ENCODE peak calls at places on chromosome 3, in seven cellular contexts. Z, F, P, R, B, K and S are unnamed samples.

GRCh38 chr3:141368062-141368924 is at the start of gene ZBTB38:
- DNase-seq in B (peak), P (peak), Z (peak), K (peak), F (peak), R (peak), S (peak)

GRCh38 chr3:107938128-107938527 is 152.7 kb downstream of the CD47 start:
- DNase-seq in K (no peak), R (peak), F (peak), B (peak), Z (peak), P (no peak), S (peak)

GRCh38 chr3:165529451-165529850 is 307.8 kb downstream of the BCHE start:
- DNase-seq in B (no peak), Z (no peak), R (no peak), F (no peak), K (no peak), P (no peak), S (no peak)

GRCh38 chr3:48682786-48683185 is 2.9 kb downstream of the NCKIPSD start:
- DNase-seq in K (no peak), R (no peak), F (no peak), Z (no peak), B (no peak), P (no peak), S (no peak)

GRCh38 chr3:38131621-38132369 is 5.1 kb downstream of the ACAA1 start:
- DNase-seq in Z (peak), B (peak), F (peak), K (peak), R (peak), P (peak), S (peak)

GRCh38 chr3:73408597-73408996 is 216.1 kb downstream of the PDZRN3 start:
- DNase-seq in K (no peak), R (no peak), Z (no peak), F (no peak), B (no peak), P (no peak), S (no peak)

GRCh38 chr3:147655236-147655635 is 246.1 kb downstream of the ZIC1 start:
- DNase-seq in P (no peak), R (no peak), B (no peak), Z (no peak), K (no peak), F (no peak), S (no peak)

GRCh38 chr3:57109437-57110199 is 49.2 kb downstream of the SPATA12 start:
- DNase-seq in R (no peak), B (peak), P (no peak), K (no peak), Z (no peak), F (no peak), S (no peak)

GRCh38 chr3:186931487-186932280 is 1.4 kb downstream of the ST6GAL1 start:
- DNase-seq in Z (peak), R (peak), B (peak), F (peak), K (peak), P (no peak), S (peak)

GRCh38 chr3:188010478-188010877 is 143.5 kb upstream of the LPP start:
- DNase-seq in R (no peak), K (no peak), F (no peak), B (peak), Z (no peak), P (no peak), S (no peak)

GRCh38 chr3:143408771-143409170 is 289.2 kb downstream of the CHST2 start:
- DNase-seq in F (no peak), K (no peak), Z (no peak), P (no peak), R (no peak), B (no peak), S (no peak)

GRCh38 chr3:192397012-192397411 is 330.3 kb downstream of the FGF12 start:
- DNase-seq in B (no peak), R (no peak), F (no peak), Z (no peak), K (no peak), P (no peak), S (no peak)

GRCh38 chr3:25444273-25444672 is 16.2 kb downstream of the RARB start:
- DNase-seq in Z (no peak), F (no peak), K (no peak), P (no peak), B (no peak), R (no peak), S (no peak)

GRCh38 chr3:123862152-123862551 is 22.0 kb downstream of the MYLK start:
- DNase-seq in P (no peak), B (no peak), R (no peak), K (no peak), Z (no peak), F (no peak), S (no peak)

GRCh38 chr3:136277115-136277514 is 27.0 kb downstream of the PCCB start:
- DNase-seq in R (no peak), P (no peak), Z (no peak), B (no peak), K (no peak), F (no peak), S (no peak)

GRCh38 chr3:100100454-100100853 is 13.8 kb downstream of the FILIP1L start:
- DNase-seq in P (no peak), B (peak), Z (peak), K (no peak), R (no peak), F (no peak), S (no peak)

GRCh38 chr3:52809821-52810377 is 15.3 kb downstream of the ITIH3 start:
- DNase-seq in R (no peak), B (no peak), F (no peak), K (no peak), Z (no peak), P (no peak), S (no peak)

GRCh38 chr3:160482796-160483195 is 33.2 kb upstream of the TRIM59 start:
- DNase-seq in R (no peak), K (no peak), Z (no peak), P (no peak), B (no peak), F (no peak), S (no peak)

GRCh38 chr3:133895208-133896001 is at the start of gene RAB6B:
- DNase-seq in F (peak), Z (peak), B (peak), R (peak), P (peak), K (peak), S (peak)

GRCh38 chr3:70249509-70250160 is 62.8 kb downstream of the MDFIC2 start:
- DNase-seq in R (no peak), Z (no peak), P (no peak), B (no peak), F (no peak), K (no peak), S (no peak)

DNA sequence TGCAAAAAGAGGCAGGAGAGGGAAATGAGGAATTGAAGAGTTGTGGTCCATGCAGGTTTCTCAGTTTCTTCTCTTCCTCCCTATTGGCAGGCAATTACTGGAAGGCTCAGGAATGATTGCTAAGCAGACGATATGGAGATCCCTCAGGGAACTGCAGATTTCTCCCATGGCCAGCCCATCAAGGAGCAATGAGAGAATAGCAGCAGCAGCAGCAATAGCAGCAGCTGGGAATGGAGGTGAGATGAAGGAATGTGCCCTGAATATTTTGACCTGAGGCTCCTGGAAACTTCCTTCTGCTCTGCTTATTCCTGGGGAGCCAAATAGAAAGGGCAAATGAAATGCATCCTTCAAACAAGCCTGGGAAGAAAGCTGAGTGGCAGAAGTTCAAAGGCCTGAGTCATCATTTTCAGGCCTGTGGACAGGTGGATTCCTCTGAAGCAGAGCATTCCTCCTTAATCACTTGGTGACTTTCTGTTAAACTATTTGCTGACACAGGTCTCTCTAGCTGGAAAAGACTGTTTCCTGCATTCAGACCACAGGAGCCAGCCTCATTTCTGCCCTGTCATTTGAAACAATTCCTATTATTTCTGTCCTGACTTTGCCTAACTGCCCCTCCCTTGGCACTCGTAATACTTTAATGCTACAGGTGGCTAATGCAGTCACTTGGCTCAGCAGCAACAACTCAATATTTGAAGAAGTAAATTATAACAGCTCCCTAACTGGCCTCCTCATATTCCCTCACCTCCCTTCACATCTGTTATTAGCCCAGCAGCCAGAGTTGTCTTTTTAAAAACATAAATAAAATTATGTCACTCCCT is 146.9 kb upstream of the GADL1 start:
- DNase-seq in F (peak), B (peak), R (peak), P (peak), K (no peak), Z (peak), S (peak)
- H3K23ac ChIP-seq in F (no peak), B (no peak), R (no peak), P (no peak), K (no peak), Z (no peak), S (no peak)

GRCh38 chr3:171453175-171453868 is 6.9 kb downstream of the TNIK start:
- DNase-seq in Z (no peak), K (peak), R (peak), B (no peak), P (peak), F (no peak), S (peak)
- H2BK5ac ChIP-seq in Z (no peak), K (peak), R (no peak), B (no peak), P (no peak), F (no peak), S (no peak)

DNA sequence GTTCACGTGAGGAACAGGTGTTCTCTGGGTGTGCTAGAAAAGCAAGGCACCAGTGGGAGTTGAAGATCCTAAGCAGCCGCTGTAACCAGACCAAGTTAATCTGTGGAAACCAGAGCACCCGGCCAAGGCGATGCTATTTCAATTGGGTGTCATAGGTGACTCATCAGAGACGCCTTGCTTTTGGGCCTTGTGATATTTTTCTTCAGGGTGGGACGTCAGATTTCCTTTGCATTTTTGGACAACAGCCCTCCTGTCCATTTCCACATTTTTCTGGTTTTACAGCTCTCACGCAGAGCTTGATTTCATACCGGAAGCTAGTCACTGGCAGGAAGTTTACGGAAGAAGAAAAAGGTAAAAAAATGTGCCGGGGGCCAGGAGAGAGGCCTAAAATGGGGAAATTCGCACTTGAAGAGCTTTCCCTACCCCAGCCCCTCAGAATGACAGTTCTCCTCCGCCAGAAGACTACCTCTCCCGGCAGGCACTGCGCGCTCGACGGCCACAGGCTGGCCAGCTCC is 490 bp upstream of the KBTBD8 start:
- DNase-seq in Z (peak), B (no peak), K (no peak), R (no peak), P (no peak), F (no peak), S (peak)
- H3K23ac ChIP-seq in Z (no peak), B (no peak), K (no peak), R (no peak), P (no peak), F (no peak), S (no peak)

DNA sequence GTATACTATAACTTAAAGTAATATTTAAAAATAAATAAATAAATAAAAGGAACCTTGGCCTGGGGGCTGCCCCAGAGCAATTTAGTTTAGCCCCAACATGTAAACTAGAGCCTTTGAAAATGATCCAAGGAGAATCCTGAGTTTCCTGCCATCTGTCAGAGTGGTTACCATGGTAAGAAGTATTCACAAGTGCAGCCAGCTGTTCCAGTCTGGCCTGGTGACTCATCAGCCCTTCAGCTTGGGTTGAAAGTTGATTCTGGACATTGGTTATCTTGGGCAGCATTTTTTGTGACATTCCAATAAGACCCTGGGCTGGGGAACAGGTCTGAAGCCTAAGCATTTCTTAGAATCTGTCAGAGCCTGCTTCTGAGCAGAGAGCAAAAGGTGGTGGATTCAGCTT is 72.7 kb upstream of the LRTM1 start:
- DNase-seq in Z (peak), K (no peak), B (peak), R (no peak), F (peak), P (no peak), S (peak)
- H2BK5ac ChIP-seq in Z (no peak), K (no peak), B (peak), R (no peak), F (no peak), P (no peak), S (no peak)

GRCh38 chr3:193903257-193903807 is 232.6 kb upstream of the HES1 start:
- DNase-seq in Z (no peak), F (no peak), P (no peak), R (no peak), K (no peak), B (no peak), S (no peak)

GRCh38 chr3:193901007-193901406 is 234.9 kb upstream of the HES1 start:
- DNase-seq in R (no peak), P (no peak), B (no peak), F (no peak), Z (no peak), K (no peak), S (no peak)

GRCh38 chr3:193905541-193905940 is 230.4 kb upstream of the HES1 start:
- DNase-seq in B (no peak), K (no peak), R (no peak), P (no peak), Z (no peak), F (no peak), S (no peak)

GRCh38 chr3:193903976-193904375 is 232.0 kb upstream of the HES1 start:
- DNase-seq in P (no peak), F (no peak), K (no peak), Z (no peak), B (no peak), R (no peak), S (no peak)

DNA sequence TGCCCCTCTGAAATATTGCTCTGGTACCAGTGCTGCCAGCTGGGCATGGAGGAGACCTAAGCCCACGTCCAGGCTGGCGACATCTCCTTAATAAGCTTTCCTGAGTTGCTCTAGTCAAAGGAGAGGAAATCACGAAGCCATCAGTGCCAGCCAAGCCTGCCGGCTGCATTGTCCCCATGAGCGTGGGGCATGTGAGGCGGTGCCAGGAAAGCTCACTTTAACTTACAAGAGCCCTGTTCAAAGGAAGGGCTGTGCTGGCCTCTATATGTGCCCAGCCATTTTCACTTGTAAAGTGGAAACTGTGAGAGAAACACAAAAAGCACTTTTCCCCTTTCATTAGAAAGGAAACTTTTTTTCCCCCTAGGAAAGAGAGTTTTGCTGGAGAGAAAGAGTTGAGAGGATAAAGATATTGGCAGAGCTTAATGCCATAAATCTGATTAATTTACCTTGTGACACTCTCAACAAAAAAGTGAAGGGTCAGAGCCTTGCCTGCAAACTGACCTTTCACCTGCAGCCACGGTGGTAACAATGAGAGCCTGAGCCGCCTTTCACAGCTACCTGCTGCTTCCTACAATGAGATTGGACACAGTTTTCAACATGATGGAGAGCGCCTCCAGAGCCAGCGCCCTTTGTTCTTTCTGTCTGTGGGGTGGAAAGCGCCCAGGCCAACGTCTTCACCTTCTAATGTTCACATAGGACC is 233.2 kb upstream of the HES1 start:
- DNase-seq in F (no peak), P (peak), R (no peak), B (no peak), K (no peak), Z (no peak), S (no peak)
- H3K23ac ChIP-seq in F (no peak), P (no peak), R (no peak), B (no peak), K (no peak), Z (no peak), S (no peak)